ENCODE peak calls at places on chromosomes 7 and 10, in seven cellular contexts. L is thyroid gland, B is tibial nerve, N is sigmoid colon, D is esophagus squamous epithelium, P is heart left ventricle, U is adrenal gland. S is an unnamed sample.

GRCh38 chr10:69222157-69223027 is 2.3 kb downstream of the HKDC1 start:
- DNase-seq in L (peak; percentile 60), P (no peak), N (no peak), B (no peak), D (peak; percentile 31), U (no peak), S (peak; percentile 73)

GRCh38 chr10:101716891-101717659 is 22.1 kb upstream of the FBXW4 start:
- DNase-seq in L (no peak), B (no peak), D (no peak), N (no peak), P (no peak), U (no peak), S (no peak)

GRCh38 chr7:51315393-51316261 is 982 bp downstream of the COBL start:
- DNase-seq in B (no peak), L (peak; percentile 61), D (no peak), P (no peak), N (peak; percentile 69), U (no peak), S (no peak)

GRCh38 chr7:68020102-68020501 is 1023.5 kb downstream of the TYW1 start:
- DNase-seq in L (no peak), U (no peak), D (no peak), N (no peak), P (no peak), B (no peak), S (no peak)

GRCh38 chr10:121449457-121450045 is 148.7 kb downstream of the FGFR2 start:
- DNase-seq in P (no peak), B (no peak), U (no peak), L (peak; percentile 50), D (no peak), N (no peak), S (no peak)

GRCh38 chr10:72081772-72082590 is 6.4 kb downstream of the SPOCK2 start:
- DNase-seq in B (no peak), D (no peak), L (peak; percentile 63), U (no peak), N (peak; percentile 44), P (no peak), S (no peak)

GRCh38 chr7:25399000-25399750 is 170.9 kb upstream of the NPVF start:
- DNase-seq in P (no peak), U (no peak), B (no peak), N (no peak), D (no peak), L (no peak), S (no peak)

GRCh38 chr10:86375204-86375603 is 8.6 kb upstream of the GRID1 start:
- DNase-seq in P (no peak), L (no peak), B (no peak), N (no peak), U (no peak), D (no peak), S (no peak)

GRCh38 chr10:17062493-17063487 is 66.8 kb downstream of the CUBN start:
- DNase-seq in N (peak; percentile 69), B (peak; percentile 43), P (no peak), U (peak; percentile 30), L (no peak), D (no peak), S (peak; percentile 92)

GRCh38 chr7:135662373-135663114 is at the start of gene STMP1:
- DNase-seq in U (peak; percentile 95), N (peak; percentile 98), B (peak; percentile 96), D (peak; percentile 72), L (peak; percentile 96), P (peak; percentile 97), S (peak; percentile 95)
- TF ChIP-seq POLR2A in U (peak; percentile 87), N (peak; percentile 84), B (peak; percentile 91), D (no peak), L (peak; percentile 93), P (peak; percentile 94), S (peak; percentile 96)

GRCh38 chr10:95280637-95281036 is 10.2 kb downstream of the PDLIM1 start:
- DNase-seq in U (no peak), B (no peak), D (no peak), L (no peak), P (no peak), N (no peak), S (peak; percentile 40)

GRCh38 chr10:95279042-95279820 is 11.6 kb downstream of the PDLIM1 start:
- DNase-seq in D (no peak), P (no peak), B (no peak), L (no peak), N (no peak), U (no peak), S (no peak)

GRCh38 chr10:95278061-95278988 is 12.5 kb downstream of the PDLIM1 start:
- DNase-seq in P (no peak), N (peak; percentile 86), D (no peak), B (no peak), U (no peak), L (no peak), S (no peak)

GRCh38 chr10:95282115-95282514 is 8.7 kb downstream of the PDLIM1 start:
- DNase-seq in L (no peak), P (no peak), B (no peak), D (no peak), N (no peak), U (no peak), S (no peak)

DNA sequence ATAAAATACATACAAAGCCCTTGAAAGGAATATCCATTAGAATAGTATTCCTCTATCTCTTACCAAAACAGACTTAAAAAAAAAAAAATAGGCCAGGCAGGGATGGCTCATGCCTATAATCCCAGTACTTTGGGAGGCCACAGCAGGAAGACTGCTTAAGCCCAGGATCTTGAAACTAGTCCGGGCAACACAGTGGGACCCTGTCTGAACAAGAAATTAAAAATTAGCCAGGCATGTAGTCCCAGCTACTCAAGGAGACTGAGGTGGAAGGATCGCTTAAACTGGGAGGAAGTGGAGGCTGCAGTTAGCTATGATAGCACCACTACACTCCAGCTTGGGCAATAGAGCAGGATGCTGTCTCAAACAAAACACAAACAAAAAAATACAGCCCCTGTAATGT is 9.6 kb downstream of the PDLIM1 start:
- DNase-seq in B (no peak), U (no peak), P (no peak), N (no peak), D (no peak), L (no peak), S (no peak)
- H3K4me1 ChIP-seq in B (no peaks in the 10 kb centered on the region), U (no peaks in the 10 kb centered on the region), P (peaks cover 78% of the 10 kb centered on the region), N (peaks cover 4% of the 10 kb centered on the region), D (peaks cover 99% of the 10 kb centered on the region), L (peaks cover 75% of the 10 kb centered on the region), S (peaks cover 3% of the 10 kb centered on the region)

GRCh38 chr7:100640438-100641410 is 628 bp downstream of the TFR2 start:
- DNase-seq in U (no peak), B (no peak), P (no peak), L (no peak), N (no peak), D (no peak), S (no peak)
- TF ChIP-seq POLR2A in U (no peak), B (no peak), P (no peak), L (no peak), N (no peak), D (no peak), S (no peak)

GRCh38 chr10:116974442-116975005 is 30.5 kb downstream of the SHTN1 start:
- DNase-seq in B (no peak), P (no peak), D (no peak), U (no peak), L (no peak), N (no peak), S (peak; percentile 94)
- H3K4me1 ChIP-seq in B (no peaks in the 10 kb centered on the region), P (no peaks in the 10 kb centered on the region), D (peaks cover 10% of the 10 kb centered on the region), U (no peaks in the 10 kb centered on the region), L (no peaks in the 10 kb centered on the region), N (no peaks in the 10 kb centered on the region), S (peaks cover 20% of the 10 kb centered on the region)

DNA sequence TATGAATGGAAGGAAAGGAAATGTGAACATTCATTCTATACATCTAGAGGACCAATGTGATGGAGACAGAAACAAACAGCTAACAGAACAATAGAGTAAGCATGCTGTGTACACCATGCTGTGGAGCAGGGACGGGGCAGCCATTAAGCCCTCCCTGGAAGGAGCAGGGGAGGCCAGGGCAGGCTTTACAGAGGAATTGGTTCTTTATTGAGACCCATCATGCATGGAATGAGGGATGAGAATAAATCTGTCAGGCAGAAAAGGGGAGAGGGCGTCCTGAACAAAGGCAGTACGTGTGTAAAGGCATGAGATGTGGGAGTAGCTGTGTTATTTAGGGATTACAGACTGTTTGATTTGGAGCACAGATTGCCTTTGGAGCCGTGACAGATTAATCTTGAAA is 35.2 kb downstream of the STK17A start:
- DNase-seq in U (no peak), L (no peak), B (no peak), D (no peak), P (no peak), N (no peak), S (no peak)
- TF ChIP-seq POLR2A in U (no peak), L (no peak), B (no peak), D (no peak), P (no peak), N (no peak), S (no peak)

GRCh38 chr10:133060466-133060865 is 27.3 kb upstream of the ADGRA1 start:
- DNase-seq in L (no peak), P (no peak), U (no peak), N (no peak), B (no peak), D (no peak), S (no peak)
- H3K4me1 ChIP-seq in L (no peaks in the 10 kb centered on the region), P (no peaks in the 10 kb centered on the region), U (no peaks in the 10 kb centered on the region), N (no peaks in the 10 kb centered on the region), B (no peaks in the 10 kb centered on the region), D (peaks cover 5% of the 10 kb centered on the region), S (no peaks in the 10 kb centered on the region)

S was measured in endothelial cell of umbilical vein.